ENCODE peak calls at places on chromosomes 1 and 21, in seven cellular contexts. One of them, this sample, is unnamed.

GRCh38 chr1:89649783-89650182 is 16.9 kb downstream of the LRRC8C start:
- DNase-seq in trophoblast cell: no peak
- DNase-seq in mesenchymal stem cell: no peak
- DNase-seq in IMR-90: no peak
- DNase-seq in neuronal stem cell: no peak
- DNase-seq in H9: no peak
- DNase-seq in mesendoderm: peak
- DNase-seq in this sample: no peak

GRCh38 chr1:220160027-220160426 is 66.1 kb downstream of the IARS2 start:
- DNase-seq in trophoblast cell: no peak
- DNase-seq in mesendoderm: no peak
- DNase-seq in mesenchymal stem cell: no peak
- DNase-seq in H9: no peak
- DNase-seq in neuronal stem cell: no peak
- DNase-seq in IMR-90: no peak
- DNase-seq in this sample: no peak

GRCh38 chr1:110234691-110235090 is 24.6 kb downstream of the KCNC4 start:
- DNase-seq in mesendoderm: no peak
- DNase-seq in neuronal stem cell: no peak
- DNase-seq in H9: no peak
- DNase-seq in mesenchymal stem cell: no peak
- DNase-seq in IMR-90: peak
- DNase-seq in trophoblast cell: no peak
- DNase-seq in this sample: no peak

GRCh38 chr1:49190138-49190537 is 413.4 kb upstream of the BEND5 start:
- DNase-seq in H9: no peak
- DNase-seq in trophoblast cell: no peak
- DNase-seq in neuronal stem cell: no peak
- DNase-seq in mesenchymal stem cell: no peak
- DNase-seq in IMR-90: no peak
- DNase-seq in mesendoderm: no peak
- DNase-seq in this sample: no peak

GRCh38 chr1:230713915-230714764 is at the start of gene AGT:
- DNase-seq in mesendoderm: no peak
- DNase-seq in neuronal stem cell: no peak
- DNase-seq in H9: no peak
- DNase-seq in IMR-90: peak
- DNase-seq in mesenchymal stem cell: peak
- DNase-seq in trophoblast cell: no peak
- DNase-seq in this sample: no peak

GRCh38 chr1:53944469-53945182 is 873 bp downstream of the IFT25 start:
- DNase-seq in trophoblast cell: no peak
- DNase-seq in mesendoderm: peak
- DNase-seq in mesenchymal stem cell: peak
- DNase-seq in IMR-90: no peak
- DNase-seq in H9: peak
- DNase-seq in neuronal stem cell: no peak
- DNase-seq in this sample: no peak

GRCh38 chr1:18738617-18739016 is 108.0 kb downstream of the PAX7 start:
- DNase-seq in neuronal stem cell: no peak
- DNase-seq in H9: no peak
- DNase-seq in mesendoderm: no peak
- DNase-seq in IMR-90: no peak
- DNase-seq in trophoblast cell: no peak
- DNase-seq in mesenchymal stem cell: no peak
- DNase-seq in this sample: no peak

GRCh38 chr21:25563399-25564116 is 43.7 kb downstream of the MRPL39 start:
- DNase-seq in mesendoderm: no peak
- DNase-seq in IMR-90: no peak
- DNase-seq in mesenchymal stem cell: peak
- DNase-seq in neuronal stem cell: no peak
- DNase-seq in trophoblast cell: no peak
- DNase-seq in H9: no peak
- DNase-seq in this sample: no peak

GRCh38 chr1:240500681-240501080 is 111.3 kb downstream of the GREM2 start:
- DNase-seq in IMR-90: no peak
- DNase-seq in H9: no peak
- DNase-seq in neuronal stem cell: no peak
- DNase-seq in trophoblast cell: no peak
- DNase-seq in mesenchymal stem cell: no peak
- DNase-seq in mesendoderm: no peak
- DNase-seq in this sample: no peak

GRCh38 chr1:77438239-77438913 is 156.6 kb downstream of the AK5 start:
- DNase-seq in trophoblast cell: no peak
- DNase-seq in mesenchymal stem cell: peak
- DNase-seq in IMR-90: peak
- DNase-seq in neuronal stem cell: no peak
- DNase-seq in mesendoderm: no peak
- DNase-seq in H9: no peak
- DNase-seq in this sample: no peak

GRCh38 chr1:100440075-100440809 is 87.9 kb downstream of the CDC14A start:
- DNase-seq in trophoblast cell: peak
- DNase-seq in neuronal stem cell: no peak
- DNase-seq in mesendoderm: peak
- DNase-seq in H9: no peak
- DNase-seq in mesenchymal stem cell: no peak
- DNase-seq in IMR-90: no peak
- DNase-seq in this sample: no peak

GRCh38 chr21:26120833-26121232 is 49.7 kb downstream of the APP start:
- DNase-seq in mesenchymal stem cell: no peak
- DNase-seq in neuronal stem cell: no peak
- DNase-seq in IMR-90: no peak
- DNase-seq in trophoblast cell: peak
- DNase-seq in mesendoderm: peak
- DNase-seq in H9: peak
- DNase-seq in this sample: no peak

GRCh38 chr1:209455133-209455532 is 128.4 kb upstream of the CAMK1G start:
- DNase-seq in trophoblast cell: no peak
- DNase-seq in neuronal stem cell: no peak
- DNase-seq in IMR-90: peak
- DNase-seq in mesenchymal stem cell: peak
- DNase-seq in H9: no peak
- DNase-seq in mesendoderm: peak
- DNase-seq in this sample: no peak

GRCh38 chr1:174818951-174819350 is 180.8 kb upstream of the CACYBP start:
- DNase-seq in IMR-90: peak
- DNase-seq in neuronal stem cell: no peak
- DNase-seq in mesenchymal stem cell: no peak
- DNase-seq in trophoblast cell: peak
- DNase-seq in mesendoderm: no peak
- DNase-seq in H9: no peak
- DNase-seq in this sample: no peak

GRCh38 chr1:204493882-204494280 is 724 bp downstream of the PIK3C2B start:
- DNase-seq in mesenchymal stem cell: peak
- DNase-seq in neuronal stem cell: no peak
- DNase-seq in trophoblast cell: no peak
- DNase-seq in IMR-90: peak
- DNase-seq in mesendoderm: peak
- DNase-seq in H9: no peak
- DNase-seq in this sample: no peak

GRCh38 chr1:27141266-27142003 is 13.5 kb downstream of the SLC9A1 start:
- DNase-seq in H9: peak
- DNase-seq in trophoblast cell: peak
- DNase-seq in mesendoderm: no peak
- DNase-seq in mesenchymal stem cell: no peak
- DNase-seq in neuronal stem cell: no peak
- DNase-seq in IMR-90: no peak
- DNase-seq in this sample: no peak

GRCh38 chr1:195019385-195019784 is 1588.9 kb downstream of the KCNT2 start:
- DNase-seq in trophoblast cell: no peak
- DNase-seq in neuronal stem cell: no peak
- DNase-seq in mesenchymal stem cell: no peak
- DNase-seq in H9: no peak
- DNase-seq in mesendoderm: peak
- DNase-seq in IMR-90: peak
- DNase-seq in this sample: no peak

GRCh38 chr1:150971583-150972416 is 2.8 kb downstream of the CERS2 start:
- DNase-seq in mesendoderm: peak
- DNase-seq in trophoblast cell: no peak
- DNase-seq in H9: peak
- DNase-seq in mesenchymal stem cell: peak
- DNase-seq in IMR-90: no peak
- DNase-seq in neuronal stem cell: no peak
- DNase-seq in this sample: no peak

GRCh38 chr1:1620433-1621139 is 5.3 kb downstream of the MIB2 start:
- DNase-seq in mesenchymal stem cell: no peak
- DNase-seq in trophoblast cell: no peak
- DNase-seq in IMR-90: no peak
- DNase-seq in neuronal stem cell: no peak
- DNase-seq in mesendoderm: no peak
- DNase-seq in H9: no peak
- DNase-seq in this sample: no peak

GRCh38 chr1:2232916-2233438 is 4.9 kb downstream of the SKI start:
- DNase-seq in mesendoderm: no peak
- DNase-seq in IMR-90: no peak
- DNase-seq in trophoblast cell: no peak
- DNase-seq in H9: peak
- DNase-seq in neuronal stem cell: no peak
- DNase-seq in mesenchymal stem cell: peak
- DNase-seq in this sample: no peak

GRCh38 chr21:41651830-41652229 is 115.0 kb downstream of the RIPK4 start:
- DNase-seq in H9: no peak
- DNase-seq in mesenchymal stem cell: no peak
- DNase-seq in trophoblast cell: no peak
- DNase-seq in mesendoderm: no peak
- DNase-seq in neuronal stem cell: no peak
- DNase-seq in IMR-90: peak
- DNase-seq in this sample: no peak

GRCh38 chr21:41653243-41653943 is 113.5 kb downstream of the RIPK4 start:
- DNase-seq in neuronal stem cell: no peak
- DNase-seq in mesendoderm: no peak
- DNase-seq in mesenchymal stem cell: no peak
- DNase-seq in trophoblast cell: no peak
- DNase-seq in IMR-90: no peak
- DNase-seq in H9: no peak
- DNase-seq in this sample: no peak

GRCh38 chr21:41653944-41654625 is 112.8 kb downstream of the RIPK4 start:
- DNase-seq in IMR-90: peak
- DNase-seq in mesendoderm: no peak
- DNase-seq in neuronal stem cell: no peak
- DNase-seq in H9: no peak
- DNase-seq in mesenchymal stem cell: no peak
- DNase-seq in trophoblast cell: peak
- DNase-seq in this sample: no peak

GRCh38 chr21:41650526-41651145 is 116.2 kb downstream of the RIPK4 start:
- DNase-seq in mesendoderm: no peak
- DNase-seq in trophoblast cell: no peak
- DNase-seq in mesenchymal stem cell: no peak
- DNase-seq in neuronal stem cell: no peak
- DNase-seq in IMR-90: no peak
- DNase-seq in H9: no peak
- DNase-seq in this sample: no peak

GRCh38 chr21:41651396-41651795 is 115.5 kb downstream of the RIPK4 start:
- DNase-seq in mesenchymal stem cell: no peak
- DNase-seq in mesendoderm: no peak
- DNase-seq in H9: no peak
- DNase-seq in IMR-90: no peak
- DNase-seq in trophoblast cell: no peak
- DNase-seq in neuronal stem cell: no peak
- DNase-seq in this sample: no peak
- H3K23ac ChIP-seq in mesenchymal stem cell: no peak
- H3K23ac ChIP-seq in mesendoderm: no peak
- H3K23ac ChIP-seq in H9: no peak
- H3K23ac ChIP-seq in IMR-90: no peak
- H3K23ac ChIP-seq in trophoblast cell: no peak
- H3K23ac ChIP-seq in neuronal stem cell: no peak
- H3K23ac ChIP-seq in this sample: no peak

DNA sequence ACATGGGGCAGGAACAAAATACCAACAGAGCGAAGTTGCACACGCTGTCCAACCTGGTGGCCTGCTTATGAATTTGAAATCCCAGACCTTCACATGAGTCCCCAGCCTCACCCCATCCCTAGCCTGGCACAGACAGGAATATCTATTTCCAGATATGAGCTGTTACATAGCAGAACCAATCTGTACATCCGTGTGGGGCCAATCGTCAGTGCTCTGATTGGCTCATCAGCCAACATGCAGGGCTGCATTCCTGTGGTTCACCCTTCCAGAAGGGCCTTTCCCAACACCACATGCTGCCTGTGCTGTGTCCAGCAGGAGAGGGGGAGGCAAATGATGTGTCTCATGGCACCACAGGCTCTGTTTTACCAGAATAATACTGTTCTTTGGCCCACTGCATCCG is 31.3 kb downstream of the CCN1 start:
- DNase-seq in H9: no peak
- DNase-seq in mesenchymal stem cell: peak
- DNase-seq in mesendoderm: peak
- DNase-seq in neuronal stem cell: no peak
- DNase-seq in trophoblast cell: peak
- DNase-seq in IMR-90: peak
- DNase-seq in this sample: no peak
- H3K23ac ChIP-seq in H9: no peak
- H3K23ac ChIP-seq in mesenchymal stem cell: no peak
- H3K23ac ChIP-seq in mesendoderm: no peak
- H3K23ac ChIP-seq in neuronal stem cell: no peak
- H3K23ac ChIP-seq in trophoblast cell: no peak
- H3K23ac ChIP-seq in IMR-90: peak
- H3K23ac ChIP-seq in this sample: no peak

DNA sequence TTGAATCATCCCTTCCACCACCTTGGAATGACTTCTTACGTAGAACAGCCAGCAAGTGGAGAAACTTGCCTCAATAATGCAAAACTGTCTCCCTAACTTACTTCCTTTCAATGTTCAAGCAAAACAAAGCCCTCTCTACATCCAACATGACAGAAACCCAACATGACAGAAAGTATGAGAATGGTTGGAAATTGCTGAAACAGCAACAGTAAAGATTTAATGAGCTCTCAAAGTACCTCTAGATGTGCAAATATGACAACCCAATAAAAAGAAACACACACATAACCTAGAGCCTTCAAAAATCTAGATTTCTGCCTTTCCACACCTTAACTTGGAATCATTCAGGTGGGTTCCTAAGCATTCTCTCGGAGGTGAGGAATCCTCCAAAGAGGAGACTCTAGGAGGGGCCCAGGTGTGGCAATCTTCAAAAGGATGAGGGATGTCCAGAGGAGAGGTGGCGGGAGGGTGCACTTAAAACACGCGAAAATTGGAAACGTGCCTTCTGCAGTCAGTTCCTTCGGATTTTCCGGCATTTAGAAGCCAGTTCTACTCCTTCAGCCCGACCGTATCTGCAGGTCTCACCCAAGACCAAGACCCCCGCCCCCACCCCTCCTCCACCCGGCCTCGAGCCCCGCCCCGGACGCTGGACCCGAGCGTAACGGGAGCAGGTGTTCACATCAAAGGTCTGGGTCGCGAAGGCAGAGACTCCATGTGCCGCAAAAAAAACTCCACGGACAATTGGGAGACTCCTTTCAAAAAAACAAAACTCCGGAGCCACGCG is 996 bp upstream of the MGST3 start:
- DNase-seq in H9: peak
- DNase-seq in trophoblast cell: no peak
- DNase-seq in mesenchymal stem cell: no peak
- DNase-seq in neuronal stem cell: no peak
- DNase-seq in IMR-90: no peak
- DNase-seq in mesendoderm: peak
- DNase-seq in this sample: no peak
- H3K23ac ChIP-seq in H9: no peak
- H3K23ac ChIP-seq in trophoblast cell: no peak
- H3K23ac ChIP-seq in mesenchymal stem cell: no peak
- H3K23ac ChIP-seq in neuronal stem cell: peak
- H3K23ac ChIP-seq in IMR-90: peak
- H3K23ac ChIP-seq in mesendoderm: no peak
- H3K23ac ChIP-seq in this sample: no peak

GRCh38 chr1:156079762-156080597 is 2.3 kb downstream of the MEX3A start:
- DNase-seq in neuronal stem cell: no peak
- DNase-seq in trophoblast cell: no peak
- DNase-seq in H9: peak
- DNase-seq in mesendoderm: no peak
- DNase-seq in mesenchymal stem cell: no peak
- DNase-seq in IMR-90: no peak
- DNase-seq in this sample: no peak
- H3K23ac ChIP-seq in neuronal stem cell: no peak
- H3K23ac ChIP-seq in trophoblast cell: peak
- H3K23ac ChIP-seq in H9: no peak
- H3K23ac ChIP-seq in mesendoderm: no peak
- H3K23ac ChIP-seq in mesenchymal stem cell: no peak
- H3K23ac ChIP-seq in IMR-90: peak
- H3K23ac ChIP-seq in this sample: no peak

This sample was measured in H1.